ENCODE peak calls at places on chromosome 14, in four cellular contexts. One of them, this sample, is unnamed.

GRCh38 chr14:81211844-81212243 is 8.9 kb downstream of the GTF2A1 start:
- DNase-seq in H9: no peak
- DNase-seq in neuronal stem cell: no peak
- DNase-seq in IMR-90: peak
- DNase-seq in this sample: peak

GRCh38 chr14:64723691-64724577 is 19.7 kb downstream of the PLEKHG3 start:
- DNase-seq in IMR-90: no peak
- DNase-seq in H9: no peak
- DNase-seq in neuronal stem cell: no peak
- DNase-seq in this sample: peak

GRCh38 chr14:72801381-72801812 is 92.5 kb downstream of the DPF3 start:
- DNase-seq in IMR-90: peak
- DNase-seq in neuronal stem cell: no peak
- DNase-seq in H9: no peak
- DNase-seq in this sample: peak

GRCh38 chr14:103422981-103423600 is 37.9 kb downstream of the MARK3 start:
- DNase-seq in IMR-90: peak
- DNase-seq in H9: no peak
- DNase-seq in neuronal stem cell: no peak
- DNase-seq in this sample: peak

GRCh38 chr14:65224799-65225198 is 122.5 kb upstream of the MAX start:
- DNase-seq in IMR-90: no peak
- DNase-seq in H9: no peak
- DNase-seq in neuronal stem cell: no peak
- DNase-seq in this sample: no peak

GRCh38 chr14:33943081-33943480 is 7.8 kb downstream of the EGLN3 start:
- DNase-seq in neuronal stem cell: no peak
- DNase-seq in IMR-90: no peak
- DNase-seq in H9: no peak
- DNase-seq in this sample: no peak

GRCh38 chr14:100592972-100593371 is 5.8 kb upstream of the BEGAIN start:
- DNase-seq in IMR-90: no peak
- DNase-seq in neuronal stem cell: no peak
- DNase-seq in H9: no peak
- DNase-seq in this sample: no peak

GRCh38 chr14:100621806-100622205 is 34.6 kb upstream of the BEGAIN start:
- DNase-seq in H9: no peak
- DNase-seq in neuronal stem cell: no peak
- DNase-seq in IMR-90: no peak
- DNase-seq in this sample: no peak

GRCh38 chr14:33676135-33676566 is 274.7 kb downstream of the EGLN3 start:
- DNase-seq in neuronal stem cell: peak
- DNase-seq in IMR-90: no peak
- DNase-seq in H9: peak
- DNase-seq in this sample: peak

GRCh38 chr14:89237923-89238529 is 179.0 kb downstream of the FOXN3 start:
- DNase-seq in H9: peak
- DNase-seq in neuronal stem cell: no peak
- DNase-seq in IMR-90: peak
- DNase-seq in this sample: no peak

GRCh38 chr14:36510874-36511273 is 9.2 kb downstream of the NKX2-1 start:
- DNase-seq in H9: no peak
- DNase-seq in neuronal stem cell: no peak
- DNase-seq in IMR-90: no peak
- DNase-seq in this sample: no peak

GRCh38 chr14:61322799-61323290 is 1.5 kb downstream of the PRKCH start:
- DNase-seq in neuronal stem cell: no peak
- DNase-seq in IMR-90: peak
- DNase-seq in H9: no peak
- DNase-seq in this sample: no peak

GRCh38 chr14:58871972-58872530 is 234.3 kb downstream of the DACT1 start:
- DNase-seq in IMR-90: peak
- DNase-seq in neuronal stem cell: no peak
- DNase-seq in H9: no peak
- DNase-seq in this sample: no peak

GRCh38 chr14:92917041-92917940 is 5.7 kb upstream of the CHGA start:
- DNase-seq in IMR-90: no peak
- DNase-seq in neuronal stem cell: no peak
- DNase-seq in H9: no peak
- DNase-seq in this sample: no peak

GRCh38 chr14:79448922-79449321 is 762.4 kb downstream of the DIO2 start:
- DNase-seq in IMR-90: no peak
- DNase-seq in neuronal stem cell: no peak
- DNase-seq in H9: no peak
- DNase-seq in this sample: no peak

GRCh38 chr14:105475269-105475915 is 771 bp downstream of the CRIP2 start:
- DNase-seq in H9: no peak
- DNase-seq in neuronal stem cell: no peak
- DNase-seq in IMR-90: peak
- DNase-seq in this sample: no peak

GRCh38 chr14:38208825-38209562 is 1.3 kb downstream of the SSTR1 start:
- DNase-seq in IMR-90: peak
- DNase-seq in neuronal stem cell: peak
- DNase-seq in H9: peak
- DNase-seq in this sample: peak

GRCh38 chr14:105162374-105162979 is 6.1 kb downstream of the JAG2 start:
- DNase-seq in H9: no peak
- DNase-seq in neuronal stem cell: no peak
- DNase-seq in IMR-90: no peak
- DNase-seq in this sample: no peak

GRCh38 chr14:89617471-89618291 is 200.6 kb upstream of the FOXN3 start:
- DNase-seq in H9: no peak
- DNase-seq in IMR-90: peak
- DNase-seq in neuronal stem cell: peak
- DNase-seq in this sample: peak

GRCh38 chr14:57389646-57390036 is 745 bp upstream of the NAA30 start:
- DNase-seq in neuronal stem cell: no peak
- DNase-seq in H9: peak
- DNase-seq in IMR-90: no peak
- DNase-seq in this sample: no peak

GRCh38 chr14:55798400-55798799 is 218.4 kb downstream of the KTN1 start:
- DNase-seq in H9: no peak
- DNase-seq in IMR-90: no peak
- DNase-seq in neuronal stem cell: no peak
- DNase-seq in this sample: no peak
- H2BK5ac ChIP-seq in H9: no peak
- H2BK5ac ChIP-seq in IMR-90: no peak
- H2BK5ac ChIP-seq in neuronal stem cell: no peak
- H2BK5ac ChIP-seq in this sample: no peak

DNA sequence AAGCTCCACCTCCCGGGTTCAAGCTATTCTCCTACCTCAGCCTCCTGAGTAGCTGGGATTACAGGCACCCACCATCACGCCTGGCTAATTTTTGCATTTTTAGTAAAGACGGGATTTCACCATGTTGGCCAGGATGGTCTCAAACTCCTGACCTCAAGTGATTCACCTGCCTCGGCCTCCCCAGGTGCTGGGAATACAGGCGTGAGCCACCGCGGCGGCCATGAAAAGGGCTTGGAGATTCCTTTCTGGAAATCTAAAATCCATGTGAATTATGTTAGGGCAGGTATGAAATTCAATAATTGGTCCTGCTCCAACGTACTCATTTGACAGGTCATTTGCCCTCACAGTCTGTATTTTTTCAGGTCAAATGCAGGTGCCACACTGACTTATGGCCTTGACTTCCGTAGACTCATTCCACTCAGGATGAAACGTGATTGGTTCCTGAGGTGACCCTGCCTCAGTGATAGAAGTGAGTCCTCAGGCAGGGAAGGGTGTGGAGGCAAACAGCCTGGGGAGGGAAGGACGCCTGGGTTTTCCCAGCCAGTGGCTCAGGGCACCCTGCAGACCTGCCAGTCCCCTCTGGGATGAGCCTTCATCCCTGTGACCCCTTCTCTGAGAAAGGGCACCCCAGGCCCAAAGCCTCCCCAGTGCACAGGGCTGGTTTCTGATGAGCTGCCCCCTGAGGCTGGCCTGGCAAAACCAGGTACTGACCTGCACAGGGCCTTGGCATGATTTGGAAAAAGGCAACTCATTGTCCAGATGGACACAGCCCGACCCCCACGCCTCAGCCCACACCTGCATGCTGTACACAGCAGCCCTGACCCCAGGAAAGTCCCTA is 48.7 kb downstream of the PSMA6 start:
- DNase-seq in neuronal stem cell: no peak
- DNase-seq in IMR-90: no peak
- DNase-seq in H9: no peak
- DNase-seq in this sample: no peak
- H2BK5ac ChIP-seq in neuronal stem cell: no peak
- H2BK5ac ChIP-seq in IMR-90: no peak
- H2BK5ac ChIP-seq in H9: no peak
- H2BK5ac ChIP-seq in this sample: no peak

DNA sequence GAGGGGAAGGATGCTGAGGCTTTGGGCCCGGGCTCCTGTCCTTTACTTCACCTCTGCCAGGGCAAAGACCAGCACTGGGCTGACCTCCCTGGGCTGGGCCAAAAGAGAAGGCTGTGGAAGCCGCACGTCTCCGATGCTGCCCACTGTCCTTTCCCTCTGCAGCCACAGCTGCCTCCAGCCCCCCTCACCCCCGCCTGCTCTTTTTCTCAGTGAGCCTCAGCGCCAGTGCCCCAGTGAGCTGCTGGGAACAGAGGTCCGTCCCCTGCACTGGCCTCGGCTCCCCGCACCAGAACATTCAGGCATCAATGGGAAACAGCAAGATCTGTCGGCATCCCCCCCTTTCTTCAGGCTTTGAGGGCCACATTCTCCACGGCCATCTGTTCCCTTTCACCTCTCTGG is 398.1 kb downstream of the ZFP36L1 start:
- DNase-seq in IMR-90: no peak
- DNase-seq in H9: peak
- DNase-seq in neuronal stem cell: peak
- DNase-seq in this sample: no peak
- H2BK5ac ChIP-seq in IMR-90: peak
- H2BK5ac ChIP-seq in H9: no peak
- H2BK5ac ChIP-seq in neuronal stem cell: peak
- H2BK5ac ChIP-seq in this sample: no peak

GRCh38 chr14:32080001-32080510 is 3.0 kb downstream of the ARHGAP5 start:
- DNase-seq in H9: no peak
- DNase-seq in neuronal stem cell: no peak
- DNase-seq in IMR-90: no peak
- DNase-seq in this sample: no peak

GRCh38 chr14:32077081-32078029 is at the start of gene ARHGAP5:
- DNase-seq in IMR-90: peak
- DNase-seq in H9: peak
- DNase-seq in neuronal stem cell: peak
- DNase-seq in this sample: peak

GRCh38 chr14:32078794-32079663 is 1.9 kb downstream of the ARHGAP5 start:
- DNase-seq in IMR-90: peak
- DNase-seq in neuronal stem cell: no peak
- DNase-seq in H9: no peak
- DNase-seq in this sample: peak

GRCh38 chr14:32076278-32077080 is 625 bp upstream of the ARHGAP5 start:
- DNase-seq in neuronal stem cell: peak
- DNase-seq in IMR-90: peak
- DNase-seq in H9: peak
- DNase-seq in this sample: peak

GRCh38 chr14:32078030-32078793 is 1.1 kb downstream of the ARHGAP5 start:
- DNase-seq in neuronal stem cell: no peak
- DNase-seq in IMR-90: peak
- DNase-seq in H9: no peak
- DNase-seq in this sample: peak
- H2BK5ac ChIP-seq in neuronal stem cell: peak
- H2BK5ac ChIP-seq in IMR-90: peak
- H2BK5ac ChIP-seq in H9: no peak
- H2BK5ac ChIP-seq in this sample: peak

GRCh38 chr14:22546722-22547071 is 42.3 kb downstream of the DAD1 start:
- DNase-seq in neuronal stem cell: no peak
- DNase-seq in IMR-90: no peak
- DNase-seq in H9: no peak
- DNase-seq in this sample: no peak
- H2BK5ac ChIP-seq in neuronal stem cell: no peak
- H2BK5ac ChIP-seq in IMR-90: no peak
- H2BK5ac ChIP-seq in H9: no peak
- H2BK5ac ChIP-seq in this sample: no peak

DNA sequence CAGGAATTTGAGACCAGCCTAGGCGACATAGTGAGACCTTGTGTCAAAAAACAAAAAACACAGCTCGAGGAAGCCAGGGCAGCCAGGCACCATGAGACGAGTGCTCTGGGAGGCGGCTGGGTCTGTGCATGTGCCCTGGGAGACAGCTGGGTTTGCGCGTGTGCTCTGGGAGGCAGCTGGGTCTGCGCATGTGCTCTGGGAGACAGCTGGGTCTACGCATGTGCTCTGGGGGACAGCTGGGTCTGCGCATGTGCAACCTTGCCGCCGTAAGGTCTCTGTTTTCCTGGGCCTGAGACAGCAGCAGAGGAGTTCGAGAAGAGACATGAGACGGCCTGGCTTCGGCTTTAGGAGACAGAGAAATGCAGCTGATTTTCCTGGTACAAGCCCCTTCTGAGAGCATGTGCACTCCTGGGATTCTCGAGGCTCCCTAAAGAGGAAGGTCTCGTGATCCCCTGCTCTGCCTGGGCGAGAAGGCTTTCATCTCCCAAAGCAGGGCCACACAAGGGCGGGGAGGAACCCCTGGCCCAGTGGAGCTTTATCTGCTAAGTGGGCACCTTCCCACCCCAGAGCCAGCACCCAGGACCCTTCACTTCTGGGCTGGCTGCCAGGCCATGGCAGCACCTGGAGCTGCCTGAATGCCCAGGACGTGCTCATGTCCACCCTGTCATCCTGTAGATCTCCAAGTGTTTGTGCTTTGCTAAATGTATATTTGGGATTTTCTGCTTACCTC is 3.5 kb upstream of the BDKRB1 start:
- DNase-seq in IMR-90: no peak
- DNase-seq in neuronal stem cell: no peak
- DNase-seq in H9: no peak
- DNase-seq in this sample: no peak
- H2BK5ac ChIP-seq in IMR-90: peak
- H2BK5ac ChIP-seq in neuronal stem cell: no peak
- H2BK5ac ChIP-seq in H9: no peak
- H2BK5ac ChIP-seq in this sample: peak

DNA sequence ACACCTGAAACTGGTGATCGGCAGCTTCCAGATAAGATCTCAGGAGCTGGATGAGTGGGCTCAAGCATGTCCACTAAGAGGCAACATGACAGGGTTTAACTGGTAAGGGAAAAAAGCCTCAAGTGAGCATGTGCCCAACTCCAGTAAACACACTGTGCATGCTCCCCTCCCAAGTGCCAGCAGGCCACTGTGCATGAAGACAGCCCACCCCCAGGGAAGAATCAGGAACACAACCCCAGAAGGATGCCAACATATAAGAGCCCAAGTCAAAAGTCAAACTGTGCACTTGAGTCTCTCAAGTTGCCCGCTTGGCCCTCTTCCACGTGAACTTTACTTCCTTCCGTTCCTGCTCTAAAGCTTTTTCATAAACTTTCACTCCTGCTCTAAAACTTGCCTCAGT is 311.3 kb upstream of the PRKD1 start:
- DNase-seq in H9: no peak
- DNase-seq in neuronal stem cell: no peak
- DNase-seq in IMR-90: no peak
- DNase-seq in this sample: no peak
- H2BK5ac ChIP-seq in H9: no peak
- H2BK5ac ChIP-seq in neuronal stem cell: no peak
- H2BK5ac ChIP-seq in IMR-90: no peak
- H2BK5ac ChIP-seq in this sample: no peak

GRCh38 chr14:41913398-41913797 is 306.7 kb downstream of the LRFN5 start:
- DNase-seq in IMR-90: no peak
- DNase-seq in neuronal stem cell: no peak
- DNase-seq in H9: no peak
- DNase-seq in this sample: no peak
- H2BK5ac ChIP-seq in IMR-90: no peak
- H2BK5ac ChIP-seq in neuronal stem cell: no peak
- H2BK5ac ChIP-seq in H9: no peak
- H2BK5ac ChIP-seq in this sample: no peak

GRCh38 chr14:35404496-35405303 is at the start of gene NFKBIA:
- DNase-seq in IMR-90: peak
- DNase-seq in neuronal stem cell: peak
- DNase-seq in H9: peak
- DNase-seq in this sample: peak
- H2BK5ac ChIP-seq in IMR-90: peak
- H2BK5ac ChIP-seq in neuronal stem cell: peak
- H2BK5ac ChIP-seq in H9: no peak
- H2BK5ac ChIP-seq in this sample: peak

This sample was measured in mesenchymal stem cell.